ENCODE peak calls at places on chromosomes 2 and 18, in four cellular contexts. One of them, this sample, is unnamed.

GRCh38 chr2:173184031-173185004 is 108.7 kb downstream of the MAP3K20 start:
- DNase-seq in CD4-positive, alpha-beta T cell: no peak
- DNase-seq in brain microvascular endothelial cell: peak; percentile 99
- DNase-seq in dorsolateral prefrontal cortex: no peak
- DNase-seq in this sample: no peak

GRCh38 chr18:48615566-48616401 is 77.0 kb downstream of the CTIF start:
- DNase-seq in CD4-positive, alpha-beta T cell: no peak
- DNase-seq in brain microvascular endothelial cell: no peak
- DNase-seq in dorsolateral prefrontal cortex: no peak
- DNase-seq in this sample: no peak

GRCh38 chr2:59806486-59806885 is 747.0 kb downstream of the BCL11A start:
- DNase-seq in CD4-positive, alpha-beta T cell: no peak
- DNase-seq in brain microvascular endothelial cell: no peak
- DNase-seq in dorsolateral prefrontal cortex: no peak
- DNase-seq in this sample: no peak

GRCh38 chr2:20391951-20392699 is 41.5 kb upstream of the PUM2 start:
- DNase-seq in CD4-positive, alpha-beta T cell: no peak
- DNase-seq in brain microvascular endothelial cell: no peak
- DNase-seq in dorsolateral prefrontal cortex: no peak
- DNase-seq in this sample: no peak

GRCh38 chr18:75586576-75586975 is 159.1 kb upstream of the SMIM21 start:
- DNase-seq in CD4-positive, alpha-beta T cell: no peak
- DNase-seq in brain microvascular endothelial cell: no peak
- DNase-seq in dorsolateral prefrontal cortex: no peak
- DNase-seq in this sample: no peak

GRCh38 chr18:2617974-2618373 is 37.6 kb upstream of the SMCHD1 start:
- DNase-seq in CD4-positive, alpha-beta T cell: no peak
- DNase-seq in brain microvascular endothelial cell: no peak
- DNase-seq in dorsolateral prefrontal cortex: no peak
- DNase-seq in this sample: no peak

GRCh38 chr18:55588001-55588875 is at the start of gene TCF4:
- DNase-seq in CD4-positive, alpha-beta T cell: no peak
- DNase-seq in brain microvascular endothelial cell: peak; percentile 34
- DNase-seq in dorsolateral prefrontal cortex: peak; percentile 71
- DNase-seq in this sample: peak; percentile 37

GRCh38 chr2:38665854-38666577 is at the start of gene GALM:
- DNase-seq in CD4-positive, alpha-beta T cell: no peak
- DNase-seq in brain microvascular endothelial cell: peak; percentile 83
- DNase-seq in dorsolateral prefrontal cortex: peak; percentile 54
- DNase-seq in this sample: peak; percentile 74

GRCh38 chr2:8549273-8549922 is 132.5 kb upstream of the ID2 start:
- DNase-seq in CD4-positive, alpha-beta T cell: no peak
- DNase-seq in brain microvascular endothelial cell: no peak
- DNase-seq in dorsolateral prefrontal cortex: no peak
- DNase-seq in this sample: no peak

GRCh38 chr2:218655751-218656150 is 3.7 kb downstream of the ZNF142 start:
- DNase-seq in CD4-positive, alpha-beta T cell: no peak
- DNase-seq in brain microvascular endothelial cell: no peak
- DNase-seq in dorsolateral prefrontal cortex: no peak
- DNase-seq in this sample: no peak

GRCh38 chr2:173982182-173982714 is 17.1 kb upstream of the SP3 start:
- DNase-seq in CD4-positive, alpha-beta T cell: no peak
- DNase-seq in brain microvascular endothelial cell: no peak
- DNase-seq in dorsolateral prefrontal cortex: no peak
- DNase-seq in this sample: no peak

GRCh38 chr18:59897321-59897954 is 2.4 kb upstream of the PMAIP1 start:
- DNase-seq in CD4-positive, alpha-beta T cell: no peak
- DNase-seq in brain microvascular endothelial cell: no peak
- DNase-seq in dorsolateral prefrontal cortex: no peak
- DNase-seq in this sample: no peak

GRCh38 chr2:73089270-73090030 is 17.9 kb upstream of the SFXN5 start:
- DNase-seq in CD4-positive, alpha-beta T cell: no peak
- DNase-seq in brain microvascular endothelial cell: peak; percentile 99
- DNase-seq in dorsolateral prefrontal cortex: no peak
- DNase-seq in this sample: no peak

GRCh38 chr2:233331536-233331935 is 22.8 kb upstream of the DGKD start:
- DNase-seq in CD4-positive, alpha-beta T cell: peak; percentile 70
- DNase-seq in brain microvascular endothelial cell: no peak
- DNase-seq in dorsolateral prefrontal cortex: no peak
- DNase-seq in this sample: peak; percentile 81

GRCh38 chr2:142130111-142131015 is 453 bp downstream of the LRP1B start:
- DNase-seq in CD4-positive, alpha-beta T cell: no peak
- DNase-seq in brain microvascular endothelial cell: peak; percentile 31
- DNase-seq in dorsolateral prefrontal cortex: peak; percentile 70
- DNase-seq in this sample: peak; percentile 0

GRCh38 chr2:209633911-209634310 is 137.7 kb upstream of the UNC80 start:
- DNase-seq in CD4-positive, alpha-beta T cell: no peak
- DNase-seq in brain microvascular endothelial cell: no peak
- DNase-seq in dorsolateral prefrontal cortex: no peak
- DNase-seq in this sample: no peak

GRCh38 chr2:200618590-200619021 is 32.8 kb downstream of the AOX1 start:
- DNase-seq in CD4-positive, alpha-beta T cell: no peak
- DNase-seq in brain microvascular endothelial cell: peak; percentile 24
- DNase-seq in dorsolateral prefrontal cortex: no peak
- DNase-seq in this sample: peak; percentile 29

GRCh38 chr2:119760876-119761275 is 1.2 kb downstream of the PTPN4 start:
- DNase-seq in CD4-positive, alpha-beta T cell: no peak
- DNase-seq in brain microvascular endothelial cell: no peak
- DNase-seq in dorsolateral prefrontal cortex: no peak
- DNase-seq in this sample: no peak

GRCh38 chr2:190598621-190599020 is 50.3 kb upstream of the NAB1 start:
- DNase-seq in CD4-positive, alpha-beta T cell: no peak
- DNase-seq in brain microvascular endothelial cell: no peak
- DNase-seq in dorsolateral prefrontal cortex: no peak
- DNase-seq in this sample: no peak

GRCh38 chr2:24613154-24613814 is 122.2 kb downstream of the NCOA1 start:
- DNase-seq in CD4-positive, alpha-beta T cell: no peak
- DNase-seq in brain microvascular endothelial cell: peak; percentile 66
- DNase-seq in dorsolateral prefrontal cortex: no peak
- DNase-seq in this sample: peak; percentile 28

DNA sequence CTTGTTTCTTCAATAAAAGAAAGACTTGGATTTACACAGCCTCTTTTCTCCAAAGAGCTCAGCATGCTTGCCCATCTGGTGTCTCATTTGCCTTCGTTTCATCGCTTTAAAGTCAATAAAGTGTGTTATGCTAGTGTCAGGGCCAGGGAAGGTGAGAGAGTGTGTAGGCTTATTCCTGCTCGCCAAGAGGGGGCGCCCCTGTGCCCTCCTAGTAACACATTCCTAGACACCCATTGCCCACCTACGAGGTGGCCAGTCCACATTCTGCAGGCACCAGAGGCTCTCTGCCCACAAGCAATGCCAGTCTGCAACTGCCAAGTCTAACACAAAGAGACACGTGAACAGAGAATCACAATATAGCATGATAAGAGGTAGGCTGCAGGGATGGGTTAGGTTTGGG is 39.4 kb upstream of the DAPL1 start:
- DNase-seq in CD4-positive, alpha-beta T cell: no peak
- DNase-seq in brain microvascular endothelial cell: no peak
- DNase-seq in dorsolateral prefrontal cortex: no peak
- DNase-seq in this sample: peak; percentile 15
- TF ChIP-seq CTCF in CD4-positive, alpha-beta T cell: no peak
- TF ChIP-seq CTCF in brain microvascular endothelial cell: peak; percentile 60
- TF ChIP-seq CTCF in dorsolateral prefrontal cortex: peak; percentile 21
- TF ChIP-seq CTCF in this sample: no peak

GRCh38 chr2:80073134-80073561 is 231.4 kb downstream of the LRRTM1 start:
- DNase-seq in CD4-positive, alpha-beta T cell: no peak
- DNase-seq in brain microvascular endothelial cell: peak; percentile 23
- DNase-seq in dorsolateral prefrontal cortex: no peak
- DNase-seq in this sample: peak; percentile 15
- TF ChIP-seq CTCF in CD4-positive, alpha-beta T cell: peak; percentile 34
- TF ChIP-seq CTCF in brain microvascular endothelial cell: peak; percentile 72
- TF ChIP-seq CTCF in dorsolateral prefrontal cortex: peak; percentile 87
- TF ChIP-seq CTCF in this sample: peak; percentile 48

DNA sequence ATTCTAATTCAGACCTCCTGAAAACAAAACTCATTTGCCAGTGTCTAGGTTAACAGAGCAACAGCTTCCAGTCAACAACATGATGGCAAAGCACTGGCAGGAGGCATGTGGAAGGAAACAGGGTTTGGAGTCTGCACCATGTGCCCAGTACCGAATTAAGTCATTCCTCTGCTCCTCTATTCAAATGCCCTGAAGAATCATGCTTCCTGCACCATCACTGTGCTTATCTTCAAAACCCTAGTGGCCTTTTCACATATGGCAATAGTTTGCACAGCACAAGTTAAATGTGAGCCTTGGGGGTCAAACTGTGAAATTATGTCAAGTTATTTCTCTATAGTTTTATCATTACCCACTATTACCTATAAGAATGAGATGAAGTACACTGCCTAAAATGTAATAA is 75.4 kb upstream of the GRB14 start:
- DNase-seq in CD4-positive, alpha-beta T cell: no peak
- DNase-seq in brain microvascular endothelial cell: no peak
- DNase-seq in dorsolateral prefrontal cortex: no peak
- DNase-seq in this sample: no peak
- TF ChIP-seq CTCF in CD4-positive, alpha-beta T cell: no peak
- TF ChIP-seq CTCF in brain microvascular endothelial cell: peak; percentile 22
- TF ChIP-seq CTCF in dorsolateral prefrontal cortex: no peak
- TF ChIP-seq CTCF in this sample: no peak

DNA sequence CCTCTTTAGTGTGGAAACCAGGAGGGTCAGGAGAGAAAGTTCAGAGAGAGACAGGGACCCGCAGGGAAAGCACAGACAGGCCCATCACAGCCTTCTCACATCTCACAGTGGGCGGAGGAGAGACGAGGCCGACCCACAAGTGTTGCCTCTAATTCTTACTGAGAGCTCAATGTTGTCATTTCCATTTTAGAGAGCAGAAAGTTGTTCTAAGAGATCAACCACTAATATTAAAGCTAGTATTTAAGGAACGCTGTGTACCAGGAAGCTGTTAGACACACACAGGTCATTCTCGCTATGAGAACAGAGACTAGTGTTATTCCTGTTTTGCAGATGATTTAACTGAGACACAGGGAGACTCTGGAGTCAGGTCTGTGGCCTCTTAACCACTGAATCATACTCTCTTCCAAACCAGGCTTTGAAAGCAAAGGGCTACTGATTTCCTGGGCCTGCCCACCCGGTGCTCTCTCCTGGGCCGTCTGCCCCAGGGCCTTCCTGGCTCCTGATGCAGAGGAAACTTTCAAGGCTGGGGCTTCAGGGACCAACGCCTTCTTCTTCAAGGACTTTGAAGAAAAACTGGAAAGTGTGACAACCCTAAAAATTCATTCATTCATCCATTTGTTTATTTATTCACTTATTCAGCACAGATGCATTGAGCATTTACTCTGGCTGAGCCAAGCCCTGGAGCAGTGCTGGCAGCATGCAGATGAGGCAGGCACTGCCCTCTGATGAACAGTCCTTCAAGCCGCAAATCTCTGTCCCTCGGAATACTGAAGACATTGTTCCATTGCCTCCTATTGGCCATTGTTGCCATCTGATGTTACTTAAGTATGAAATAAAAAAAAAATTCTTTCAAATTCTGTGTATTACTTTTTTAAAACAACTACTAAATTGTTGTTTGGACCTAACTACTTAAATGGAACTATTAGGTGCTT is 37.2 kb upstream of the BIN1 start:
- DNase-seq in CD4-positive, alpha-beta T cell: no peak
- DNase-seq in brain microvascular endothelial cell: peak; percentile 59
- DNase-seq in dorsolateral prefrontal cortex: no peak
- DNase-seq in this sample: no peak
- TF ChIP-seq CTCF in CD4-positive, alpha-beta T cell: no peak
- TF ChIP-seq CTCF in brain microvascular endothelial cell: peak; percentile 13
- TF ChIP-seq CTCF in dorsolateral prefrontal cortex: peak; percentile 59
- TF ChIP-seq CTCF in this sample: no peak

GRCh38 chr18:10421859-10422258 is 32.6 kb upstream of the APCDD1 start:
- DNase-seq in CD4-positive, alpha-beta T cell: no peak
- DNase-seq in brain microvascular endothelial cell: no peak
- DNase-seq in dorsolateral prefrontal cortex: no peak
- DNase-seq in this sample: no peak
- TF ChIP-seq CTCF in CD4-positive, alpha-beta T cell: no peak
- TF ChIP-seq CTCF in brain microvascular endothelial cell: no peak
- TF ChIP-seq CTCF in dorsolateral prefrontal cortex: no peak
- TF ChIP-seq CTCF in this sample: no peak

GRCh38 chr2:165778653-165779451 is 15.2 kb downstream of the GALNT3 start:
- DNase-seq in CD4-positive, alpha-beta T cell: no peak
- DNase-seq in brain microvascular endothelial cell: no peak
- DNase-seq in dorsolateral prefrontal cortex: no peak
- DNase-seq in this sample: peak; percentile 6
- TF ChIP-seq CTCF in CD4-positive, alpha-beta T cell: no peak
- TF ChIP-seq CTCF in brain microvascular endothelial cell: peak; percentile 43
- TF ChIP-seq CTCF in dorsolateral prefrontal cortex: no peak
- TF ChIP-seq CTCF in this sample: no peak

DNA sequence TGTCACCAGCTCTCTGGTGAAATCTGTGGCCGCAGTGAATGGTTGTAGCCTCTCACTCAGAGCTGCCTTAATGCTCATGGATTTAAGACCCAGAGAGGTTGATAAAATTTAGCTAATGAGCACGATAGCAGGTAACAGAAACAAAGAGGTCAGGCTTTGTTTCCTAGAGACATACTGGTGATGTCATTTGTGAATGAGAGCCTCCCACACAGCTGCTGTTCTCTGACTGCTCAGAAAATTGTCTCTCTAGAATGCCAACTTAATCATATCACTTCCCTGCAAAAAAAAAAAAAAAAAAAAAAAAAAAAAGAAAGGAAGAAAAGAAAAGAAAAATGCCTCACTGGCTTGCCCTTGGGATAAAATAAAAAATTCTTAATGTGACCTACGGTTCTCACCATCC is 411.7 kb upstream of the MYT1L start:
- DNase-seq in CD4-positive, alpha-beta T cell: no peak
- DNase-seq in brain microvascular endothelial cell: no peak
- DNase-seq in dorsolateral prefrontal cortex: no peak
- DNase-seq in this sample: no peak
- TF ChIP-seq CTCF in CD4-positive, alpha-beta T cell: no peak
- TF ChIP-seq CTCF in brain microvascular endothelial cell: no peak
- TF ChIP-seq CTCF in dorsolateral prefrontal cortex: no peak
- TF ChIP-seq CTCF in this sample: no peak

DNA sequence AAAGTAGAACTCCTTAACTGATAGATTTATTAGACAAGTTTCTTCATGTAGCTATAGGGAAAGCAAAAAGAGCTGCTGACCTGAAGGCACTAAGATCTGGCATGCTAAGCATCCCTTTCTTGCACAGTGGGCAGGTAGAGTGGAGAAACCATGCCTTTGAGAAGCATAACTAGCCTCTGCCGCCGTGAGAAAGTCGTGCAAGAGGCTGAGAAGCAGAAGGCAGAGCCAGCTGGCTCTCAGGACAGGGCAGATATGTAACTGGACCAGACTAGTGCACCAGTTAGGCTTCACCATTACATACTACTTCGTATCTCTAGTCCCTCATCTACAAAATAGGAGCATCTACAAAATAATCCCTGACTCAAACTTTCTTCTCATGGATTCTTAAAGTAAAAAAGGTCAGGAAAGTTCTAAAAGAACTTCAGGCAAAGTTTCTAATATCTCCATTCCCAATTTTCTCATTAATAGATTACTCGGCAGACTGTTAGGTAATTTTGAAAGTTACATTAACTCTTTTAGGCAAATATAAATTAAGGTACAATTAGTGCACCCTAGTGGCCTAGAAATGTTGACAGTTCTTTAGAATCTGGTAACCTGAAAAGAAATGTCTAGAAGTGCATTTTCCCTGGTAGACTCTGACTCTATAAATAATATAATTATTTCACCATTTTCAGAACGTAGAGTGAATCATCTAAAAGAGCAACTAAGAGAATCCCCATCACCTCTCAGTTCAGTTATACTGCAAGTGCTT is 10.3 kb downstream of the ERBB4 start:
- DNase-seq in CD4-positive, alpha-beta T cell: no peak
- DNase-seq in brain microvascular endothelial cell: no peak
- DNase-seq in dorsolateral prefrontal cortex: no peak
- DNase-seq in this sample: no peak
- TF ChIP-seq CTCF in CD4-positive, alpha-beta T cell: no peak
- TF ChIP-seq CTCF in brain microvascular endothelial cell: no peak
- TF ChIP-seq CTCF in dorsolateral prefrontal cortex: peak; percentile 41
- TF ChIP-seq CTCF in this sample: no peak

This sample was measured in activated CD8-positive, alpha-beta T cell treated with anti-CD3 and anti-CD28 coated beads for 36 hours.